ENCODE peak calls at places on chromosomes 12 and 14, in four cellular contexts. W, N, J and U are unnamed samples.
A peak's percentile ranks its signal among the peaks of the same experiment; 100 is the strongest.

GRCh38 chr12:55673638-55674037 is 34.1 kb downstream of the ITGA7 start:
- DNase-seq in J (no peak), W (peak; percentile 18), N (no peak), U (no peak)

GRCh38 chr14:71266994-71267636 is 359.9 kb downstream of the PCNX1 start:
- DNase-seq in J (no peak), N (peak; percentile 43), W (no peak), U (no peak)

GRCh38 chr14:78758333-78758732 is 588.2 kb downstream of the NRXN3 start:
- DNase-seq in N (peak; percentile 18), W (peak; percentile 72), J (peak; percentile 37), U (no peak)

GRCh38 chr12:110349096-110349495 is 54.4 kb downstream of the ANAPC7 start:
- DNase-seq in N (no peak), W (no peak), J (no peak), U (no peak)

GRCh38 chr14:71166434-71166833 is 259.2 kb downstream of the PCNX1 start:
- DNase-seq in W (peak; percentile 62), N (peak; percentile 83), J (peak; percentile 70), U (no peak)

GRCh38 chr12:57845478-57846284 is 848 bp downstream of the CTDSP2 start:
- DNase-seq in N (peak; percentile 40), W (peak; percentile 92), J (peak; percentile 84), U (peak; percentile 80)

GRCh38 chr12:120474092-120474960 is 4.8 kb upstream of the SRSF9 start:
- DNase-seq in J (peak; percentile 27), W (peak; percentile 74), N (peak; percentile 73), U (no peak)

GRCh38 chr14:102479107-102479506 is 30.5 kb downstream of the ANKRD9 start:
- DNase-seq in J (no peak), N (no peak), W (no peak), U (no peak)

GRCh38 chr12:118336123-118336522 is 36.6 kb downstream of the TAOK3 start:
- DNase-seq in W (no peak), J (no peak), N (no peak), U (no peak)

GRCh38 chr12:53380797-53381738 is 1.1 kb downstream of the SP1 start:
- DNase-seq in N (peak; percentile 55), W (peak; percentile 79), J (no peak), U (no peak)

GRCh38 chr14:99296517-99296916 is 24.5 kb upstream of the BCL11B start:
- DNase-seq in N (no peak), W (no peak), J (no peak), U (no peak)
- TF ChIP-seq CTCF in N (no peak), W (peak; percentile 28), J (peak; percentile 10), U (no peak)

DNA sequence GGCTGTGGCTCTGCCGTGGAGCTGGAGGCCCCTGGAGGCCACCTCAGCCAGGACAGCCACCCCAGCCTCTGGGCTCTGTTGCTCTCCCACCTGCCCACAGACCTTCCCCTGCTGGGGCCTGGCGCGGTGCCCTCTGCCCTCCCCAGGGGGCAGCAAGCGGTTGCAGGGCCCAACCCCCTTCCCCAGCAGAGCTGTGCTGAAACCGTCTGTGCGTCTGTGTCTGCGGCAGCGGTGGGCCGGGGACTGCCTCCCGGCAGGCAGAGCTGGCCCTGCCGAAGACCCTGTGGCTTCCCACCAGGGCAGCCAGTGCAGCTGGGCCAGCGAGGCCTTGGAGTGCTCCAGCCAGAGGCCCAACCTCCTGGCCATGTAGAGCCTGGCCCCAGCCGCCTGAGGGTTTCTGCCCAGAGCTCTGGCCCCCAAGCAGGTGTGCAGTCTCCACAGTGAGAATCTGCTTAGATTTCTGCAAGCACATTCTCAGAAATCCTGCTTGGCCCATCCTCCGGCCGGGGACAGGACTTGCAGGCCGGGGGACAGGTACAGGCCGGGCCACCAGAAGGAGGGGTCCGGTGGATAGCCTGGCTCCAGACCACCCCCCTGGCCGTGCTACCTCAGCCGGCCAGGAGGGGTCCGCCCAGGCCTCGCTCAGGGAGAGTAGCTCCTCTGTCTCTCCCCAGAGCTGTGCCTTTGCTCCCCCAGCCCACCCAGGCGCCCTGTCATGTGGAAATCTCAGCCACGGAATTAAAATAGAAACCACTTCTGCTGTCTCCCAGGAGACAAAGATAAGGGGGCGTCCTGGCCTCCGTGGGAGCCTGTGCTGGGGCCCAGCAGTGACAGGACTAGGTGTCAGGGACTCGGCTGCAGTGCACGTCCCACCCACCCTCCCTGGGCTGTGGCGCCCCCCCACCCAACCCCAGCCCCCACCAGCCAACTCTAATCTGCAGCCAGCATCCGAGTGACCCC is 3.5 kb upstream of the CRIP2 start:
- DNase-seq in W (peak; percentile 81), J (peak; percentile 83), N (no peak), U (no peak)
- TF ChIP-seq CTCF in W (peak; percentile 64), J (peak; percentile 27), N (peak; percentile 1), U (peak; percentile 58)

GRCh38 chr12:125856899-125857298 is 791.7 kb downstream of the AACS start:
- DNase-seq in N (no peak), J (no peak), W (peak; percentile 56), U (no peak)
- TF ChIP-seq CTCF in N (no peak), J (no peak), W (peak; percentile 48), U (no peak)

DNA sequence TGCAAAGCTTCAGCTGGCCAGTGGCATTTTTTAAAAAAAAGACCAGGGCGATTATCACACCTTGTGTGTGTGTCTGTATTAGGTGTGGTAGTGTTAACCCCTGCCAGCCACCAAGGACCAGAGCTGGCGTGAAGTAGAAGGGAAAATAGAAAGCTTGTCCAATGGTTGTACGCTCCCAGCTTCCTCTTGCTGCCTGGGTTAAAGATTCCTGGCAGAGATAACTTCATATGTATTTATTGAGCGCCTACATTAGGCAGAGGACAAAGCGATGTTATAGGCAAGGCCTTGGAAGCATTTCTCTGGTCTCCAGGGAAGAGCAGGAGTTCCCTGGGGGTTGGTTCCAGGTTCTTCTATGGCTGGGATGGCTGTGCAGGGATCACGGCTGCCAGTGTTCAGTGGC is 3.2 kb downstream of the JDP2 start:
- DNase-seq in J (no peak), W (no peak), N (no peak), U (no peak)
- TF ChIP-seq CTCF in J (no peak), W (no peak), N (no peak), U (no peak)

GRCh38 chr14:92122351-92122677 is 545 bp downstream of the CPSF2 start:
- DNase-seq in J (no peak), W (no peak), N (peak; percentile 26), U (no peak)

GRCh38 chr14:92121207-92121669 is 268 bp downstream of the NDUFB1 start:
- DNase-seq in W (no peak), J (no peak), N (peak; percentile 38), U (no peak)

GRCh38 chr14:92122761-92123160 is 992 bp downstream of the CPSF2 start:
- DNase-seq in W (no peak), J (no peak), N (no peak), U (no peak)

GRCh38 chr14:92121670-92122350 is at the start of the genes CPSF2 and NDUFB1:
- DNase-seq in N (peak; percentile 80), W (peak; percentile 92), J (peak; percentile 95), U (peak; percentile 83)
- TF ChIP-seq CTCF in N (no peak), W (no peak), J (no peak), U (peak; percentile 33)